ENCODE peak calls at places on chromosomes 6 and 20, in five cellular contexts. T is left lung; H is CD8-positive, alpha-beta memory T cell; E is cardiac muscle cell; B is lung. F is an unnamed sample.

GRCh38 chr6:24583463-24584389 is 62.3 kb downstream of the KIAA0319 start:
- DNase-seq in T (peak; percentile 73), H (peak; percentile 54), E (peak; percentile 61), B (peak; percentile 79), F (no peak)

GRCh38 chr20:17866234-17867001 is 102.2 kb downstream of the SNX5 start:
- DNase-seq in T (no peak), H (no peak), E (no peak), B (no peak), F (no peak)

GRCh38 chr20:8424986-8425385 is 292.9 kb downstream of the PLCB1 start:
- DNase-seq in T (no peak), H (no peak), E (no peak), B (no peak), F (no peak)

GRCh38 chr6:151675746-151676459 is 131.6 kb upstream of the ESR1 start:
- DNase-seq in T (peak; percentile 40), H (peak; percentile 28), E (peak; percentile 47), B (peak; percentile 64), F (peak; percentile 24)

GRCh38 chr20:8933391-8933807 is 135.5 kb upstream of the PLCB4 start:
- DNase-seq in T (no peak), H (no peak), E (peak; percentile 12), B (no peak), F (no peak)

GRCh38 chr20:64106435-64106961 is 867 bp downstream of the NPBWR2 start:
- DNase-seq in T (no peak), H (no peak), E (no peak), B (no peak), F (no peak)

GRCh38 chr6:1971612-1972011 is 273.8 kb downstream of the GMDS start:
- DNase-seq in T (no peak), H (no peak), E (no peak), B (no peak), F (no peak)

GRCh38 chr20:24497851-24498250 is 28.4 kb downstream of the SYNDIG1 start:
- DNase-seq in T (no peak), H (no peak), E (no peak), B (no peak), F (peak; percentile 54)

GRCh38 chr6:21678990-21679389 is 85.4 kb downstream of the SOX4 start:
- DNase-seq in T (no peak), H (no peak), E (peak; percentile 74), B (no peak), F (no peak)

GRCh38 chr20:50380697-50381040 is 129.5 kb upstream of the PTPN1 start:
- DNase-seq in T (no peak), H (no peak), E (peak; percentile 69), B (no peak), F (no peak)

GRCh38 chr20:46128310-46129151 is 10.4 kb downstream of the CD40 start:
- DNase-seq in T (peak; percentile 31), H (no peak), E (peak; percentile 27), B (no peak), F (no peak)

GRCh38 chr6:96675617-96676016 is 112.7 kb downstream of the FHL5 start:
- DNase-seq in T (no peak), H (no peak), E (no peak), B (no peak), F (no peak)

GRCh38 chr20:61436674-61437279 is 184.7 kb downstream of the CDH4 start:
- DNase-seq in T (no peak), H (no peak), E (peak; percentile 86), B (no peak), F (peak; percentile 64)

GRCh38 chr20:40962733-40963504 is 65.7 kb upstream of the TOP1 start:
- DNase-seq in T (peak; percentile 73), H (peak; percentile 63), E (peak; percentile 72), B (peak; percentile 67), F (no peak)

GRCh38 chr6:107977283-107977682 is 19.3 kb upstream of the SEC63 start:
- DNase-seq in T (no peak), H (no peak), E (peak; percentile 58), B (no peak), F (no peak)

GRCh38 chr6:161215193-161215592 is 58.7 kb downstream of the AGPAT4 start:
- DNase-seq in T (no peak), H (no peak), E (peak; percentile 91), B (no peak), F (peak; percentile 81)

GRCh38 chr20:35008411-35009342 is 53.0 kb downstream of the MYH7B start:
- DNase-seq in T (peak; percentile 30), H (no peak), E (no peak), B (no peak), F (no peak)

GRCh38 chr20:31811796-31812728 is 7.1 kb upstream of the MYLK2 start:
- DNase-seq in T (no peak), H (no peak), E (peak; percentile 76), B (no peak), F (no peak)

GRCh38 chr20:21820688-21821087 is 115.2 kb downstream of the PAX1 start:
- DNase-seq in T (no peak), H (no peak), E (no peak), B (no peak), F (no peak)

GRCh38 chr6:24854077-24854670 is 55.5 kb upstream of the ARMH2 start:
- DNase-seq in T (no peak), H (no peak), E (no peak), B (no peak), F (no peak)

GRCh38 chr6:28586273-28586672 is 60.6 kb downstream of the GPX5 start:
- DNase-seq in T (no peak), H (no peak), E (no peak), B (no peak), F (no peak)

GRCh38 chr6:70527071-70527737 is 39.5 kb upstream of the SDHAF4 start:
- DNase-seq in T (no peak), H (no peak), E (peak; percentile 65), B (no peak), F (no peak)

GRCh38 chr6:56025785-56026184 is 150.4 kb upstream of the BMP5 start:
- DNase-seq in T (no peak), H (no peak), E (peak; percentile 71), B (no peak), F (no peak)

GRCh38 chr20:5973971-5974370 is 23.5 kb downstream of the MCM8 start:
- DNase-seq in T (no peak), H (no peak), E (no peak), B (no peak), F (no peak)

GRCh38 chr20:5975778-5976177 is 25.3 kb downstream of the MCM8 start:
- DNase-seq in T (no peak), H (no peak), E (no peak), B (no peak), F (no peak)

GRCh38 chr20:5977223-5977622 is 26.8 kb downstream of the MCM8 start:
- DNase-seq in T (no peak), H (no peak), E (no peak), B (no peak), F (no peak)

GRCh38 chr20:5973172-5973571 is 22.7 kb downstream of the MCM8 start:
- DNase-seq in T (no peak), H (no peak), E (peak; percentile 49), B (no peak), F (peak; percentile 82)

DNA sequence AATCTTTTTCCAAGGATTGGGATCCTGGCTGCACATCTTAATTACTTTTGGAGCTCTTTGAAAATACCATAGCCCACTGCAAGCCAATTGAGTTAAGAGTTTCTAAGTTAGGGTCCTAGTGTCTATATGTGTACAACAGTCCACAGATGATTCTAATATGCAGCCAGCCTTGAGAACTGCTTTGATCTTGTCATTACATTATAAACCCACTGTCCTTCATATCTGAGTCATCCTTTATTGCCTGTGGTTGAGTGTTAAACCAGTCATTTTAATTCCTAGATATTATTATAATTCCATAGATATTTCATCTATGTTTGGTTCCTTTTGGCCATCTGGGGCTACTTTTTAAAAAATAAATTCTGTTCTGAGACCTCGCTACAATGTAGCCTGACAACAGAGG is 24.1 kb downstream of the MCM8 start:
- DNase-seq in T (no peak), H (no peak), E (no peak), B (no peak), F (no peak)
- H3K27ac ChIP-seq in T (peak overlapping the region; percentile 76), H (no peak overlapping the region), E (no peak overlapping the region), B (no peak overlapping the region), F (no peak overlapping the region)

GRCh38 chr6:27188206-27188884 is 59.2 kb upstream of the PRSS16 start:
- DNase-seq in T (peak; percentile 54), H (no peak), E (peak; percentile 87), B (peak; percentile 56), F (peak; percentile 20)
- H3K27ac ChIP-seq in T (peak overlapping the region; percentile 81), H (peak overlapping the region; percentile 83), E (peak overlapping the region; percentile 17), B (peak overlapping the region; percentile 77), F (peak overlapping the region; percentile 79)

GRCh38 chr6:130018292-130018829 is at the start of gene L3MBTL3:
- DNase-seq in T (peak; percentile 90), H (peak; percentile 86), E (peak; percentile 90), B (peak; percentile 88), F (peak; percentile 27)

GRCh38 chr6:130020892-130021483 is 2.6 kb downstream of the L3MBTL3 start:
- DNase-seq in T (peak; percentile 82), H (peak; percentile 81), E (peak; percentile 96), B (peak; percentile 87), F (peak; percentile 50)

GRCh38 chr6:130018830-130019795 is 732 bp downstream of the L3MBTL3 start:
- DNase-seq in T (peak; percentile 41), H (peak; percentile 65), E (peak; percentile 51), B (peak; percentile 30), F (no peak)

GRCh38 chr6:130019796-130020105 is 1.4 kb downstream of the L3MBTL3 start:
- DNase-seq in T (no peak), H (no peak), E (no peak), B (no peak), F (no peak)

DNA sequence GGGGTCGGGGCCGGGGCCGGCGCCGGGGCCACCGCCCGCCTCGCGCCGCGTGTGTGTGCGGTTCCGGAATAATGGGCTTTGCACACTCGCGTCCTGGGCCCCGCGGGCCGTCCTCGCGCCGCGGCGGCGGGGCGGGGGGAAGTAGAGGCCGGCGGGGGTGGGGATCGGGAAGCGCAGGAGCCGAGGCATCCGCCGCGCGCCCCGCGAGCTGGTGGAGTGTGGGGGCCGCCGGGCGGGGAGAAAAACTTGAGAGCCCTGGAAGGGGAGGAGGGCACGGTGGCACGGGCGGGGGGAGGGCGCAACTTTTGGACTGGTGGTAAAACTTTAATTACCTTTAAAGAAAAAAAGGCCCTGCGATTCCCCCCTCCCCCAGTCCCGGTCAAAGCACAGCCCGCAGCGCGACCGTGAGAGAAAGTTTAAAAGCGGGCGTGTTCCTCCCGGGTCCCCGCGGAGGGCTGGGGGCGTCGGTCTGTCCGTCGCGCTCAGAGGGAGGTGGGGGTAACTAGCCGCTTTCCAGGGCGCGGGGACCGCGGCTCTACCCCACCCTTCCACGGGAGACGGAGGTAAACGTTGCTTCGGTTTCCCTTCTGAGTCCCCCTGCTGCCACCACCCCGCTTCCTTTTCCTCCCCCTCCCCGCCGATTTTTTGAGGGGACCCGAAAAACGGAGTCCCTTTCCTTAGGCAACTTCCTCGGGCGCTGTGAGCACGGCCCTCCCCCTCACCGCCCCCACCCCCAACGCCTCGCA is 1.9 kb downstream of the L3MBTL3 start:
- DNase-seq in T (peak; percentile 43), H (peak; percentile 60), E (peak; percentile 11), B (peak; percentile 31), F (no peak)
- H3K27ac ChIP-seq in T (peak overlapping the region; percentile 84), H (peak overlapping the region; percentile 48), E (no peak overlapping the region), B (peak overlapping the region; percentile 17), F (peak overlapping the region; percentile 75)

DNA sequence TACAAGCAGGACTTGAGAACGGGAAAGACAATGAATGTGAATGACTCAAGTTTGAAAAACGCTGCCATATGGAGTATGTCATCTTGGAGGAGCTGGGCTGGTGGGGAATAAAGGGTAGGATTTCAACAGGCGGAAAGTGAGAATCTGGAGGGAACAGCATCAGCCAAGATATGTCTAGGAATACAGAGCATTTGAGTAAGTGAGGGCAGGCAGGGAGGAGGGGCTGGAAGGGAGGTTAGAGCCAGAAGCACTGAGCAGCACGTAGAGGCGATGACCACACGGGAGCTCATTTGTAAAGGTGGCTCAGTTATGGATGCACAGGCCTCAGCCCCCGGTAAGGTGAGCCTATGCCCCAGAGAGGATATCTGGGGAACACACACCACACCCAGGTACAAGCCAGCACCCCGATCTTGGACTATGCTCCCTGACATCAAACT is 115.1 kb downstream of the ZMYND8 start:
- DNase-seq in T (no peak), H (no peak), E (peak; percentile 98), B (no peak), F (no peak)
- H3K27ac ChIP-seq in T (no peak overlapping the region), H (no peak overlapping the region), E (no peak overlapping the region), B (no peak overlapping the region), F (no peak overlapping the region)

F was measured in epithelial cell of prostate.